ENCODE peak calls at places on chromosome 17, in four cellular contexts. P is WTC11, L is GM12878, N is H1. S is an unnamed sample.
A peak's percentile ranks its signal among the peaks of the same experiment; 100 is the strongest.

GRCh38 chr17:27560668-27561067 is 70.3 kb upstream of the LGALS9 start:
- DNase-seq in P (no peak), L (no peak), N (no peak), S (no peak)

GRCh38 chr17:73420897-73421296 is 109.1 kb upstream of the CDC42EP4 start:
- DNase-seq in P (no peak), L (no peak), N (no peak), S (peak; percentile 42)

GRCh38 chr17:78407387-78407990 is 29.0 kb downstream of the PGS1 start:
- DNase-seq in P (no peak), L (no peak), N (no peak), S (no peak)

GRCh38 chr17:62775876-62776275 is 32.2 kb downstream of the MARCHF10 start:
- DNase-seq in P (no peak), L (no peak), N (no peak), S (no peak)

GRCh38 chr17:81885454-81885853 is 5.9 kb downstream of the ALYREF start:
- DNase-seq in P (no peak), L (no peak), N (no peak), S (no peak)

GRCh38 chr17:5526821-5527598 is 40.6 kb downstream of the MIS12 start:
- DNase-seq in P (no peak), L (no peak), N (no peak), S (peak; percentile 40)

GRCh38 chr17:78040561-78041400 is 82.3 kb downstream of the TNRC6C start:
- DNase-seq in P (no peak), L (peak; percentile 21), N (no peak), S (no peak)

GRCh38 chr17:75404739-75405364 is 626 bp downstream of the GRB2 start:
- DNase-seq in P (peak; percentile 47), L (no peak), N (peak; percentile 61), S (no peak)

GRCh38 chr17:66381701-66382362 is 79.4 kb downstream of the PRKCA start:
- DNase-seq in P (no peak), L (no peak), N (no peak), S (no peak)
- TF ChIP-seq CREB1 in P (no peak), L (no peak), N (no peak), S (no peak)

GRCh38 chr17:41071606-41072375 is 6.1 kb upstream of the KRTAP2-4 start:
- DNase-seq in P (no peak), L (no peak), N (no peak), S (no peak)

GRCh38 chr17:41073676-41074075 is 8.0 kb upstream of the KRTAP2-4 start:
- DNase-seq in P (no peak), L (no peak), N (no peak), S (no peak)

GRCh38 chr17:41082565-41083136 is 1.3 kb upstream of the KRTAP4-7 start:
- DNase-seq in P (no peak), L (no peak), N (no peak), S (no peak)

GRCh38 chr17:41076788-41077187 is 7.2 kb upstream of the KRTAP4-7 start:
- DNase-seq in P (no peak), L (no peak), N (no peak), S (no peak)
- TF ChIP-seq USF2 in P (no peak), L (no peak), N (no peak), S (no peak)

DNA sequence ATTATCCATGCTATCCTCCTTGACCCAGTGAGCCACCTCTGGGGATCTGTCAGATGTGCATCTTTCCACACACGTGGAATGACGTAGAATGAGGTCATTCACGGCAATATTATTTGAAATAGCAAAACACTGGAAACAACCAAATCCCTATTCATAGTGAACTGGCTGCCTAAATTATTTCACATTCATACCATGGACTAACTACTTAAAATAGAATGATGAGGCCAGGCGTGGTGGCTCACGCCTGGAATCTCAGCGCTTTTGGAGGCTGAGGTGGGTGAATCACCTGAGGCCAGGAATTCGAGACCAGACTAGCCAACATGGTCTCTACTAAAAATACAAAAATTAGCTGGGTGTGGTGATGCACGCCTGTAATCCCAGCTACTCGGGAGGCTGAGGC is 75.5 kb downstream of the RAP1GAP2 start:
- DNase-seq in P (no peak), L (no peak), N (no peak), S (no peak)
- TF ChIP-seq CREB1 in P (no peak), L (no peak), N (no peak), S (no peak)

DNA sequence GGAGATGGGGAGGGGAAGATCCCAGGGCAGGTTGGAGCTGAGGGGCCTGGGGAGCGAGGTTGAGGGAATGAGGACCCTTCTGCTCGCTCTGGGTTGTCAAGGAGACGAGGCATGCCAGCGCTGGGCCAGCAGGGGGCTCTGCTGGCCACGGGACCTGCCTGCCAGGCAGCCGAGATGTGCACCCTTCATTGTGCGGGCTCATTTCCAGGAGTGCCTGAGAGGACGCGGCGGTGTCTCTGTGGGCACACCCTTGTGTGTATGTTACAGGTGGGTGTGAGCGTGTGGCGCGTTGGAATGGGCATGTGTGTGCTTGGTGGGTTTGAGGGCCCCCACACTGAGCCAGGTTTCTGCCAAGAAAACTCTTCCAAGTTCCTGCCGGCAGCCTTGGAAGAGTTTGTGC is 15.9 kb downstream of the ARHGAP23 start:
- DNase-seq in P (peak; percentile 76), L (no peak), N (peak; percentile 80), S (peak; percentile 78)
- TF ChIP-seq USF2 in P (no peak), L (no peak), N (no peak), S (no peak)

GRCh38 chr17:2253362-2253761 is 50.2 kb downstream of the SMG6 start:
- DNase-seq in P (no peak), L (no peak), N (no peak), S (no peak)

GRCh38 chr17:2247005-2247404 is 56.6 kb downstream of the SMG6 start:
- DNase-seq in P (no peak), L (no peak), N (no peak), S (no peak)

GRCh38 chr17:2251098-2251497 is 52.5 kb downstream of the SMG6 start:
- DNase-seq in P (no peak), L (no peak), N (no peak), S (no peak)

GRCh38 chr17:2253768-2254406 is 49.7 kb downstream of the SMG6 start:
- DNase-seq in P (no peak), L (peak; percentile 90), N (no peak), S (no peak)

DNA sequence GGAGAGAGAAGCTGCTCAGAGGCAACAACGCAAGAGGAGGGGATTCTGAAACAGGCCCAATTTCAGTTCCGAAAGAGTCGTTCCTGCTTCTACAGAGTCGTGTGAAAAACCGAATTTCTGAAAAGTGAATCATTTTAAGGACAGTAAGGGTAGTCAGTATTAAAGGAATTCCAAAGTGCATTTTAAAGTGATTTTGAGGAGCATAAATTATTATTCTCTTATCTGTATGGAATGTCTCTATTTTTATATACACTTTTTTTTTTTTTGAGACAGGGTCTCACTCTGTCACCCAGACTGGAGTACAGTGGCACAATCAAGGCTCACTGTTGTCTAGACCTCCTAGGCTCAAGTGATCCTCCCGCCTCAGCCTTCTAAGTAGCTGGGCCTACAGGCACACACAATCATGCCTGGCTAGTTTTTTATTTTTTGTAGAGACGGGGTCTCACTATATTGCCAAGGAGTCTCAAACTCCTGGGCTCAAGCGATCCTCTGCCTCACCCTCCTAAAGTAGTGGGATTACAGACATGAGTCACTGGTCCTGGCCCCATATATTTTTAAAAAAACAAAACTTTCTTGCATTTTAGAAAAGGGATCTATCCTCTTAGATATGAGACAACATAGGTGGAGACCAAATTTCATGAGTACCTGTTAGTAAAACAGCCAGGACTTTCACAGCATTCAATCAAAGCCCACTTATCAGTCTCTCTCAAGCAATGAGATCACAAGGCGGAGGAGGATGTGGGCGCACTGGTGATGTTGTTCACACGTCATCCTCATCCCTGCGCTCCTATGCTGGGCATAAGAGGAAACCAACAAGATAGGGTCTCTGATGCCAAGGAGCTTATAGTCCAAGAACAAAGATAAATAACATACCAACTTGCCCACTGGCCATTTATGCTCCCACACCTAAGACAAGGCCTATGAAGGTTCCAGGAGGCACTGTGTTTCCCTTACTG is 53.2 kb downstream of the SMG6 start:
- DNase-seq in P (no peak), L (no peak), N (no peak), S (no peak)
- TF ChIP-seq CREB1 in P (no peak), L (no peak), N (no peak), S (no peak)

GRCh38 chr17:20562587-20562986 is 16.9 kb upstream of the CDRT15L2 start:
- DNase-seq in P (no peak), L (no peak), N (no peak), S (no peak)
- TF ChIP-seq USF2 in P (no peak), L (no peak), N (no peak), S (no peak)

DNA sequence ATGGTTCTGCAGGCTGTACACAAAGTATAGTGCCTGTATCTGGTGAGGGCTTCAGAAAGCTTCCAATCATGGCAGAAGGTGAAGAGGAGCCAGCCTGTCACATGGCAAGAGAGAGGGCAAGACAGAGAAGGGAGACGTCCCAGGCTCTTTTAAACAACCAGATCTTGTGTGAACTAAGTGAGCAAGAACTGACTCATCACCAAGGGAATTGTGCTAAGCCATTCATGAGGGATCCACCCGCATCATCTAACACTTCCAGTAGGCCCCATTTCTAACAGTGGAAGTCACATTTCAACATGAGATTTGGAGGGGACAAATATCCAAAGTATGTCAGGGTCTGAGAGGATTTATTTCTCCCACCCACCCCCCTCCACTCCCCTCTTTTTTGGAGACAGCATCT is 56.2 kb upstream of the ELAC2 start:
- DNase-seq in P (no peak), L (no peak), N (no peak), S (no peak)
- TF ChIP-seq CREB1 in P (no peak), L (no peak), N (no peak), S (no peak)

GRCh38 chr17:60461584-60461983 is 39.3 kb downstream of the CHCT1 start:
- DNase-seq in P (no peak), L (no peak), N (no peak), S (no peak)
- TF ChIP-seq USF2 in P (no peak), L (no peak), N (no peak), S (no peak)

S was measured in K562.